ENCODE peak calls at places on chromosomes 13 and 19, in seven cellular contexts. L is effector memory CD4-positive, alpha-beta T cell; W is fibroblast of lung; T is heart right ventricle; H is HCT116; F is cardiac muscle cell; A is heart left ventricle. P is an unnamed sample.

GRCh38 chr13:109400192-109400591 is 386.2 kb downstream of the IRS2 start:
- DNase-seq in L (no peak), F (no peak), T (no peak), A (no peak), H (no peak), W (no peak), P (no peak)

GRCh38 chr19:19083413-19084178 is 19.8 kb downstream of the SLC25A42 start:
- DNase-seq in A (peak; percentile 65), H (no peak), T (peak; percentile 64), L (no peak), F (no peak), W (no peak), P (no peak)

GRCh38 chr13:110593430-110594130 is 21.8 kb upstream of the NAXD start:
- DNase-seq in L (no peak), T (no peak), H (peak; percentile 50), F (peak; percentile 69), W (peak; percentile 73), A (no peak), P (no peak)

GRCh38 chr13:27283906-27284523 is 13.4 kb downstream of the RASL11A start:
- DNase-seq in F (no peak), T (no peak), W (peak; percentile 66), A (no peak), H (peak; percentile 15), L (no peak), P (no peak)

GRCh38 chr13:68304287-68304893 is 1074.3 kb upstream of the PCDH9 start:
- DNase-seq in A (no peak), H (peak; percentile 1), F (peak; percentile 51), T (no peak), W (peak; percentile 39), L (no peak), P (peak; percentile 66)

GRCh38 chr19:5035105-5035761 is 66.3 kb downstream of the KDM4B start:
- DNase-seq in T (no peak), F (no peak), L (no peak), A (no peak), W (no peak), H (no peak), P (no peak)

GRCh38 chr13:87089391-87089790 is 581.8 kb upstream of the SLITRK5 start:
- DNase-seq in T (no peak), W (peak; percentile 75), H (no peak), A (no peak), L (no peak), F (no peak), P (no peak)

GRCh38 chr19:1954547-1954946 is 13.6 kb downstream of the CSNK1G2 start:
- DNase-seq in T (no peak), H (no peak), F (no peak), A (no peak), W (no peak), L (no peak), P (no peak)

GRCh38 chr19:4866595-4867424 is 657 bp downstream of the PLIN3 start:
- DNase-seq in F (peak; percentile 57), H (no peak), W (peak; percentile 44), L (peak; percentile 33), A (peak; percentile 64), T (peak; percentile 42), P (peak; percentile 54)

GRCh38 chr13:46748300-46748699 is 48.7 kb downstream of the ESD start:
- DNase-seq in L (no peak), F (no peak), T (no peak), A (no peak), H (no peak), W (no peak), P (no peak)

GRCh38 chr13:24348797-24349515 is 39.6 kb downstream of the C1QTNF9 start:
- DNase-seq in L (no peak), T (no peak), A (no peak), F (no peak), W (no peak), H (peak; percentile 63), P (no peak)

GRCh38 chr13:110826861-110827672 is 87.8 kb downstream of the ANKRD10 start:
- DNase-seq in A (no peak), H (no peak), W (no peak), L (no peak), T (no peak), F (no peak), P (no peak)

GRCh38 chr19:2984196-2984490 is 6.8 kb downstream of the TLE6 start:
- DNase-seq in T (no peak), H (no peak), F (no peak), A (no peak), W (no peak), L (no peak), P (no peak)

GRCh38 chr19:4455742-4456565 is 1.6 kb downstream of the UBXN6 start:
- DNase-seq in T (peak; percentile 75), L (no peak), A (peak; percentile 66), H (no peak), W (peak; percentile 78), F (peak; percentile 43), P (peak; percentile 75)

GRCh38 chr19:33815410-33816340 is 19.0 kb downstream of the KCTD15 start:
- DNase-seq in H (no peak), T (no peak), A (no peak), W (peak; percentile 50), L (no peak), F (no peak), P (no peak)

GRCh38 chr19:44757735-44758505 is 9.4 kb downstream of the BCL3 start:
- DNase-seq in T (peak; percentile 84), A (peak; percentile 87), F (peak; percentile 90), W (peak; percentile 76), H (no peak), L (no peak), P (no peak)

GRCh38 chr13:46507978-46508377 is 45.0 kb upstream of the LRCH1 start:
- DNase-seq in H (no peak), L (no peak), W (peak; percentile 11), F (no peak), T (no peak), A (no peak), P (no peak)

GRCh38 chr13:99658266-99658991 is 157.2 kb downstream of the TM9SF2 start:
- DNase-seq in L (peak; percentile 42), F (peak; percentile 68), W (peak; percentile 84), T (peak; percentile 50), H (no peak), A (peak; percentile 49), P (peak; percentile 12)
- H3K4me1 ChIP-seq in L (peaks cover 38% of the 10 kb centered on the region), F (peaks cover 31% of the 10 kb centered on the region), W (no peaks in the 10 kb centered on the region), T (peaks cover 33% of the 10 kb centered on the region), H (peaks cover 23% of the 10 kb centered on the region), A (peaks cover 11% of the 10 kb centered on the region), P (no peaks in the 10 kb centered on the region)

DNA sequence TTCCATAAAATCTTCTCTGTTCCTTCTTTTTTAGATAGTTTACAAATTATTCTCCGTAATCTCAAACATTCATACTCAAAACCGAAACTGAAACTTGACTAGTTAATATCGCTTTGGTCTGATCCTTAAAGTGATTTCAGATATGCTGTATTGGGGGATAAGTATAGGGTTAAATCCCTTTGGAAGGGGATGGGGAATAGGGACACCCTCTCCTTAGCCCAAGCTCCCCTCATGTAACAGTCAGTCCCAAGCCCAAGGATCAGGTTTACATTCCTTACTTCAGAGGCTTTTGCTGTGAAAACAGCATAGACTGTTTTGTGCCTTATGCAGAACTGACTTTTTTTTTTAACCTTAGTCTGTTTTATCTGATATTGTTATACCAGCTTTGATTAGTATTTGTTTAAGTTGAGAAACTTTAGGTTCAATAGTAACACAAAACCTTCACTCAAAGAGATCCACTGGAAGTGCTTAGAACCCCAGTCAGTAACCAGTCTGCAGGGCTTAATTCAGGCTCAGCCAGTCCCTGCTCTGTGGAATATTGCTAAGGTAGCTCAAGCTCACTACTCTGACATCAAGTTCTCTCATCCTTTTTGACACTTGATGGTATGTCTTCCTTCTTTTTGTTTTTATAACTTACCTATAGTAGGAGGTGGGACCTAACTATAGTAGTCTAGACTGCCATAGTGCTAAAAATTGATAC is 10.5 kb downstream of the CDADC1 start:
- DNase-seq in T (no peak), F (no peak), H (no peak), A (no peak), W (no peak), L (no peak), P (no peak)
- H3K4me3 ChIP-seq in T (no peak overlapping the region), F (no peak overlapping the region), H (no peak overlapping the region), A (peak overlapping the region; percentile 42), W (peak overlapping the region; percentile 38), L (peak overlapping the region; percentile 53), P (no peak overlapping the region)

DNA sequence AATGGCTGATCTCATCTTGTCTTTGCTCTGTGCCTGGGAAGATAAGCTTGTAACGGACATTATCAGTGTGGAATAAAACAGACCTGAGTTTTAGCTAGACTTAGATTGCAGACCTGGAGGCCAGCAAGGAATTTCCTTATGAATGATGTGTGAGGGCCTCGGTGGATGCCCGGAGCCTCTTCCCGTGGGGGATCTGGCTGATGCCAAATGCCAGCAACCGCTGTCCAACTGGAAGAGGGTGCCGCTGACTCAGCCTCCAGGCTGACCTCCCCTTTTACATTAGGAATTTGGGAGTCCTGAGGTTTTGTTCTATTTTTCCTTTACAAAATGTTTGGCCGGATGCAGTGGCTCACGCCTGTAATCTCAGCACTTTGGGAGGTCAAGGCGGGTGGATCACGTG is 19.6 kb upstream of the LILRA2 start:
- DNase-seq in A (no peak), T (no peak), W (no peak), F (no peak), H (no peak), L (no peak), P (no peak)
- H3K9me3 ChIP-seq in A (no peaks in the 10 kb centered on the region), T (no peaks in the 10 kb centered on the region), W (peaks cover 3% of the 10 kb centered on the region), F (no peaks in the 10 kb centered on the region), H (no peaks in the 10 kb centered on the region), L (no peaks in the 10 kb centered on the region), P (no peaks in the 10 kb centered on the region)

GRCh38 chr19:39410620-39411005 is 1.9 kb upstream of the PLEKHG2 start:
- DNase-seq in W (peak; percentile 53), A (no peak), T (no peak), L (no peak), F (no peak), H (no peak), P (no peak)

GRCh38 chr19:39409207-39409885 is 2.7 kb downstream of the ZFP36 start:
- DNase-seq in F (peak; percentile 58), L (peak; percentile 88), T (peak; percentile 90), W (no peak), H (peak; percentile 90), A (peak; percentile 94), P (no peak)

GRCh38 chr19:39411006-39411831 is 1.2 kb upstream of the PLEKHG2 start:
- DNase-seq in W (peak; percentile 76), A (no peak), F (no peak), L (no peak), H (no peak), T (no peak), P (no peak)

GRCh38 chr19:39408392-39409206 is 2.0 kb downstream of the ZFP36 start:
- DNase-seq in L (peak; percentile 41), T (peak; percentile 21), F (no peak), A (no peak), H (peak; percentile 68), W (peak; percentile 70), P (no peak)

DNA sequence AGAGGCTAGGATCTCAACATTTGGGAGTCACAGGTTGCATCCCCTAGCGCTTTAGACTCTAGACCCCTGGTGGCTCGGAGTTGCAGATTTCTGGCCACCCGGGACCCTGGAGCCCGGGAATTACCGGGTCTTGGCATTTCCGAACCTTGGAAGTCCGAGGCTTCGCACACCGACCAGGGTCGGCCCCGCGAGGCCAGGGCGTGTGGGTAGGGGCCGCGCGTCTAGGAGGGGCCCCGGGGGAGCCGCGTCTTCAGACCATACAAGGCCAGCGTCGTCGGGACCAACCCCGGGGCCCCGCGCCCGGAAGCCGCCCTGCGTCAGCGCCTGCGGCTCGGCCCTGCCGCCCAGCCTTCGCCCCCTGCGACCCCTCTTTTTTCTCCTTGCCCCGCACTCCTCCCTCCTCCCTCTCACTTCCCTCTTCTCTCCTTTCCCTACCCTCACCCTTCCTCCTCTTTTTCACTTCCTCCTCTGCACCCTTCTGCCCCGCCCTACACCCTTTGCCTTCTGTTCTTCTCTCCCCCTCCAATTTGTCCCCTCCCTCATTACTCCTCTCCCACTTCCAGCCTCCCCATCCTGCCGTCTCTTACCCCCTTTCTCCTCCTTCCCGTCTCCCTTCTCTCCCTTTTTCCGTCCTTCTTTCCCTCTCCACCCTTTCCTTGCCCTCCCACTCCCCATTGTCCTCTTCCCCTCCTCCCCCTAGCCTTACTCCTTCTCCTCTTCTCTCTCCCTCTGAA is 2.4 kb upstream of the PLEKHG2 start:
- DNase-seq in L (peak; percentile 71), W (peak; percentile 91), T (peak; percentile 83), H (peak; percentile 54), F (peak; percentile 91), A (peak; percentile 89), P (peak; percentile 70)
- H3K4me1 ChIP-seq in L (peaks cover 42% of the 10 kb centered on the region), W (peaks cover 16% of the 10 kb centered on the region), T (peaks cover 61% of the 10 kb centered on the region), H (peaks cover 79% of the 10 kb centered on the region), F (peaks cover 16% of the 10 kb centered on the region), A (peaks cover 36% of the 10 kb centered on the region), P (peaks cover 14% of the 10 kb centered on the region)

P was measured in SJCRH30.